ENCODE peak calls at places on chromosomes 16 and 17, in nine cellular contexts. W, S, U, G, V, B, I, Y and E are unnamed samples. For H3K4me1 and H3K36me3, the result is how much of the 10 kb centered on the place peaks cover.

GRCh38 chr16:86046901-86047300 is 147.9 kb downstream of the IRF8 start:
- DNase-seq in B (no peak), G (no peak), W (no peak), Y (no peak), I (no peak), S (no peak), U (no peak), V (no peak), E (no peak)

GRCh38 chr17:12041316-12041715 is 20.6 kb downstream of the MAP2K4 start:
- DNase-seq in U (no peak), V (no peak), Y (peak), S (no peak), W (no peak), I (no peak), B (no peak), G (no peak), E (no peak)

GRCh38 chr16:67562918-67563707 is 787 bp downstream of the CTCF start:
- DNase-seq in G (peak), I (peak), S (peak), Y (peak), B (peak), W (peak), V (peak), U (peak), E (peak)

GRCh38 chr16:54546481-54546880 is 259.9 kb upstream of the IRX3 start:
- DNase-seq in W (no peak), Y (no peak), U (no peak), I (no peak), B (no peak), G (no peak), S (no peak), V (no peak), E (no peak)

GRCh38 chr16:29784901-29785500 is 5.5 kb upstream of the KIF22 start:
- DNase-seq in Y (peak), B (peak), I (peak), U (peak), W (peak), S (peak), G (peak), V (peak), E (peak)

GRCh38 chr17:61053469-61053868 is 346.2 kb upstream of the TBX2 start:
- DNase-seq in G (no peak), V (no peak), U (no peak), Y (no peak), B (no peak), I (no peak), S (no peak), W (no peak), E (no peak)

GRCh38 chr16:12681653-12682052 is 122.0 kb downstream of the CPPED1 start:
- DNase-seq in V (no peak), U (no peak), S (peak), I (no peak), Y (peak), W (no peak), B (no peak), G (no peak), E (no peak)

GRCh38 chr16:68496689-68497088 is 42.4 kb upstream of the ZFP90 start:
- DNase-seq in G (no peak), B (no peak), W (no peak), I (no peak), Y (no peak), S (no peak), U (no peak), V (no peak), E (no peak)

GRCh38 chr17:32269377-32269776 is 3.7 kb downstream of the RHBDL3 start:
- DNase-seq in Y (no peak), U (no peak), B (no peak), V (no peak), I (no peak), G (no peak), S (peak), W (no peak), E (no peak)

GRCh38 chr16:19118938-19119431 is 5.2 kb downstream of the ITPRIPL2 start:
- DNase-seq in W (no peak), B (peak), Y (peak), S (no peak), G (peak), I (no peak), V (no peak), U (no peak), E (no peak)

GRCh38 chr16:1331712-1332617 is 1.5 kb upstream of the BAIAP3 start:
- DNase-seq in V (peak), Y (peak), B (no peak), U (peak), S (peak), I (peak), W (peak), G (peak), E (peak)

GRCh38 chr17:82296511-82297279 is 20.7 kb downstream of the CD7 start:
- DNase-seq in B (no peak), G (no peak), W (no peak), S (no peak), U (no peak), Y (peak), V (no peak), I (no peak), E (no peak)

GRCh38 chr17:59647288-59647687 is 27.6 kb downstream of the CLTC start:
- DNase-seq in W (no peak), V (no peak), B (no peak), U (no peak), I (no peak), Y (no peak), S (no peak), G (no peak), E (no peak)

GRCh38 chr16:87451563-87452210 is 41.1 kb downstream of the ZCCHC14 start:
- DNase-seq in S (no peak), B (no peak), W (no peak), U (no peak), V (no peak), G (no peak), Y (no peak), I (no peak), E (no peak)

GRCh38 chr16:30381351-30382041 is 865 bp downstream of the SEPTIN1 start:
- DNase-seq in W (no peak), Y (no peak), B (peak), V (peak), G (no peak), I (no peak), U (no peak), S (no peak), E (no peak)

GRCh38 chr17:16930571-16931317 is 41.2 kb downstream of the TNFRSF13B start:
- DNase-seq in U (no peak), S (peak), G (no peak), B (no peak), Y (no peak), W (no peak), V (no peak), I (no peak), E (no peak)

GRCh38 chr16:85475691-85476300 is 137.3 kb upstream of the GSE1 start:
- DNase-seq in U (no peak), S (no peak), B (no peak), V (no peak), G (no peak), I (no peak), W (no peak), Y (no peak), E (no peak)

GRCh38 chr17:78804777-78805176 is 22.7 kb upstream of the CYTH1 start:
- DNase-seq in V (no peak), B (no peak), Y (no peak), G (no peak), U (no peak), W (no peak), I (no peak), S (no peak), E (peak)

GRCh38 chr16:28012031-28012445 is 51.5 kb downstream of the GSG1L start:
- DNase-seq in Y (no peak), W (no peak), I (no peak), G (no peak), B (peak), V (no peak), S (no peak), U (no peak), E (no peak)

GRCh38 chr17:17723354-17724261 is 42.4 kb downstream of the RAI1 start:
- DNase-seq in U (no peak), Y (peak), V (no peak), I (peak), B (peak), W (no peak), S (no peak), G (no peak), E (peak)

GRCh38 chr17:57986841-57987581 is 1.0 kb downstream of the VEZF1 start:
- DNase-seq in V (peak), I (peak), U (peak), G (peak), S (peak), Y (peak), W (peak), B (peak), E (no peak)

GRCh38 chr17:77834170-77835115 is 124.1 kb upstream of the TNRC6C start:
- DNase-seq in U (peak), B (no peak), W (peak), S (peak), G (peak), Y (peak), V (peak), I (peak), E (no peak)

GRCh38 chr17:16288860-16289571 is 64.3 kb downstream of the CENPV start:
- DNase-seq in G (no peak), I (peak), Y (no peak), V (no peak), U (no peak), S (no peak), B (no peak), W (no peak), E (no peak)

GRCh38 chr16:23436992-23437391 is 16.0 kb downstream of the COG7 start:
- DNase-seq in U (no peak), I (no peak), S (no peak), G (no peak), Y (no peak), W (no peak), V (no peak), B (no peak), E (no peak)

GRCh38 chr17:9645858-9646555 is 690 bp downstream of the USP43 start:
- DNase-seq in I (peak), S (peak), U (peak), B (peak), V (no peak), Y (no peak), W (no peak), G (peak), E (no peak)

GRCh38 chr16:66927012-66927436 is 1.7 kb upstream of the RRAD start:
- DNase-seq in S (peak), U (no peak), W (no peak), I (peak), V (no peak), Y (peak), B (no peak), G (no peak), E (no peak)

GRCh38 chr17:17994271-17994670 is 21.6 kb downstream of the DRC3 start:
- DNase-seq in W (no peak), I (peak), Y (peak), S (peak), U (peak), G (peak), V (no peak), B (peak), E (no peak)

GRCh38 chr17:50210249-50211225 is 9.1 kb upstream of the COL1A1 start:
- DNase-seq in G (peak), I (peak), W (no peak), V (no peak), Y (peak), S (peak), B (peak), U (no peak), E (no peak)

GRCh38 chr17:41329279-41329925 is 13.9 kb upstream of the KRTAP17-1 start:
- DNase-seq in V (no peak), G (peak), B (peak), S (no peak), W (no peak), U (peak), I (peak), Y (peak), E (no peak)

GRCh38 chr16:58148526-58148925 is 19.3 kb upstream of the CFAP20 start:
- DNase-seq in G (no peak), W (no peak), U (no peak), S (no peak), Y (no peak), V (no peak), I (no peak), B (no peak), E (no peak)

GRCh38 chr16:68798398-68798797 is 44.9 kb upstream of the TANGO6 start:
- DNase-seq in V (no peak), G (no peak), U (no peak), W (no peak), I (no peak), B (no peak), Y (no peak), S (no peak), E (no peak)

GRCh38 chr16:80231888-80232287 is 308.9 kb upstream of the DYNLRB2 start:
- DNase-seq in W (no peak), I (no peak), Y (peak), U (no peak), B (no peak), S (no peak), V (no peak), G (no peak), E (no peak)

GRCh38 chr16:48862087-48862532 is 252.1 kb upstream of the N4BP1 start:
- DNase-seq in I (peak), W (no peak), G (no peak), S (no peak), B (no peak), U (no peak), Y (peak), V (no peak), E (no peak)

GRCh38 chr17:55446581-55447205 is 25.1 kb upstream of the MMD start:
- DNase-seq in U (no peak), S (no peak), Y (no peak), G (no peak), V (no peak), I (no peak), B (no peak), W (no peak), E (no peak)

GRCh38 chr17:57109393-57110151 is 24.5 kb downstream of the AKAP1 start:
- DNase-seq in S (peak), G (no peak), B (no peak), Y (no peak), I (peak), V (no peak), W (no peak), U (no peak), E (no peak)

GRCh38 chr17:6415616-6416015 is 19.3 kb downstream of the AIPL1 start:
- DNase-seq in I (no peak), S (no peak), G (no peak), V (no peak), B (no peak), Y (no peak), U (no peak), W (no peak), E (no peak)

GRCh38 chr17:59907467-59907866 is 14.5 kb downstream of the RPS6KB1 start:
- DNase-seq in U (no peak), S (no peak), B (no peak), Y (no peak), I (no peak), V (no peak), G (no peak), W (no peak), E (no peak)

GRCh38 chr16:3520398-3520797 is 19.6 kb downstream of the CLUAP1 start:
- DNase-seq in V (no peak), S (no peak), Y (peak), G (no peak), B (no peak), I (no peak), U (no peak), W (no peak), E (no peak)
- H3K4me1 ChIP-seq in V (under half), S (under half), Y (under half), G (under half), B (under half), I (under half), U (under half), W (under half), E (under half)

GRCh38 chr16:16143038-16143763 is 80.1 kb downstream of the ABCC6 start:
- DNase-seq in Y (no peak), I (peak), W (no peak), U (no peak), G (no peak), V (no peak), B (no peak), S (no peak), E (peak)
- H3K36me3 ChIP-seq in Y (under half), I (under half), W (half or more), U (half or more), G (under half), V (under half), B (under half), S (under half), E (under half)

GRCh38 chr17:76309461-76309860 is 1.4 kb upstream of the QRICH2 start:
- DNase-seq in W (no peak), I (no peak), U (no peak), V (no peak), B (no peak), G (no peak), S (no peak), Y (no peak), E (no peak)

GRCh38 chr17:76307299-76307965 is 644 bp downstream of the QRICH2 start:
- DNase-seq in V (no peak), B (no peak), G (no peak), W (no peak), Y (no peak), I (no peak), U (no peak), S (no peak), E (no peak)

GRCh38 chr17:76304226-76305134 is 3.6 kb downstream of the QRICH2 start:
- DNase-seq in U (no peak), B (no peak), W (no peak), S (no peak), Y (no peak), G (no peak), V (no peak), I (no peak), E (no peak)

GRCh38 chr17:76307966-76308338 is at the start of gene QRICH2:
- DNase-seq in G (no peak), W (no peak), S (no peak), V (no peak), I (no peak), U (no peak), Y (no peak), B (no peak), E (no peak)
- H3K27ac ChIP-seq in G (no peak), W (no peak), S (no peak), V (no peak), I (no peak), U (no peak), Y (no peak), B (no peak), E (no peak)

GRCh38 chr17:19540706-19541370 is 7.2 kb downstream of the SLC47A1 start:
- DNase-seq in Y (no peak), B (no peak), U (no peak), G (no peak), W (no peak), V (no peak), I (peak), S (no peak), E (no peak)

GRCh38 chr17:19538095-19539039 is 4.7 kb downstream of the SLC47A1 start:
- DNase-seq in Y (no peak), I (no peak), U (no peak), G (peak), W (no peak), B (no peak), V (no peak), S (peak), E (no peak)

GRCh38 chr17:19539040-19539399 is 5.4 kb downstream of the SLC47A1 start:
- DNase-seq in W (no peak), G (no peak), S (no peak), I (no peak), V (no peak), Y (no peak), B (no peak), U (no peak), E (no peak)

GRCh38 chr17:19541445-19541844 is 7.8 kb downstream of the SLC47A1 start:
- DNase-seq in B (no peak), V (no peak), W (no peak), I (peak), Y (no peak), S (no peak), U (no peak), G (no peak), E (no peak)

GRCh38 chr17:19539841-19540311 is 6.2 kb downstream of the SLC47A1 start:
- DNase-seq in B (no peak), Y (no peak), S (no peak), W (no peak), V (no peak), I (no peak), U (no peak), G (peak), E (no peak)
- H3K4me1 ChIP-seq in B (under half), Y (under half), S (under half), W (under half), V (under half), I (under half), U (under half), G (under half), E (under half)

GRCh38 chr17:5396612-5397011 is 22.9 kb downstream of the NUP88 start:
- DNase-seq in B (no peak), I (no peak), Y (no peak), V (no peak), G (no peak), U (no peak), S (no peak), W (no peak), E (no peak)
- H3K36me3 ChIP-seq in B (under half), I (under half), Y (under half), V (half or more), G (half or more), U (half or more), S (half or more), W (half or more), E (half or more)